ENCODE peak calls at places on chromosomes 2 and 18, in four cellular contexts. F, N, H and R are unnamed samples.
A peak's percentile ranks its signal among the peaks of the same experiment; 100 is the strongest.

GRCh38 chr2:108786008-108786353 is 590 bp upstream of the CCDC138 start:
- DNase-seq in H (no peak), N (no peak), F (no peak), R (no peak)

GRCh38 chr18:60469396-60469795 is 96.8 kb upstream of the MC4R start:
- DNase-seq in H (no peak), F (no peak), N (no peak), R (no peak)

GRCh38 chr2:86298411-86299390 is 38.7 kb downstream of the REEP1 start:
- DNase-seq in H (no peak), N (no peak), F (no peak), R (no peak)

GRCh38 chr2:216316743-216317142 is 55.5 kb downstream of the MARCHF4 start:
- DNase-seq in H (no peak), N (peak; percentile 82), F (no peak), R (peak; percentile 73)

GRCh38 chr2:38224821-38225450 is 149.0 kb upstream of the CYP1B1 start:
- DNase-seq in F (no peak), H (no peak), N (no peak), R (no peak)

GRCh38 chr18:78768655-78769501 is 210.7 kb upstream of the SALL3 start:
- DNase-seq in N (no peak), F (no peak), H (peak; percentile 72), R (no peak)

GRCh38 chr2:119929537-119929936 is 83.3 kb upstream of the EPB41L5 start:
- DNase-seq in N (no peak), F (no peak), H (no peak), R (no peak)

GRCh38 chr2:1492696-1493095 is 79.4 kb downstream of the TPO start:
- DNase-seq in N (no peak), H (no peak), F (no peak), R (no peak)

GRCh38 chr2:127564429-127565260 is 29.2 kb downstream of the MYO7B start:
- DNase-seq in H (no peak), N (no peak), F (no peak), R (no peak)

GRCh38 chr2:109447811-109448210 is 166.0 kb downstream of the SEPTIN10 start:
- DNase-seq in F (no peak), H (no peak), N (peak; percentile 19), R (no peak)

GRCh38 chr2:223724831-223725230 is 112.6 kb downstream of the AP1S3 start:
- DNase-seq in F (no peak), H (no peak), N (peak; percentile 13), R (no peak)

GRCh38 chr18:10748641-10749040 is 222.8 kb downstream of the NAPG start:
- DNase-seq in H (no peak), F (no peak), N (peak; percentile 49), R (peak; percentile 42)

GRCh38 chr2:241094172-241094571 is 7.9 kb downstream of the MTERF4 start:
- DNase-seq in F (no peak), H (no peak), N (no peak), R (no peak)

GRCh38 chr2:200479617-200480292 is 30.1 kb downstream of the KCTD18 start:
- DNase-seq in N (peak; percentile 80), H (no peak), F (no peak), R (peak; percentile 73)

GRCh38 chr2:149857344-149857743 is 269.8 kb upstream of the MMADHC start:
- DNase-seq in H (no peak), F (no peak), N (peak; percentile 53), R (peak; percentile 27)

GRCh38 chr2:47211497-47212011 is 56.4 kb upstream of the STPG4 start:
- DNase-seq in N (no peak), F (no peak), H (no peak), R (no peak)

GRCh38 chr2:46818141-46818552 is 97.5 kb downstream of the MCFD2 start:
- DNase-seq in N (no peak), F (peak; percentile 84), H (no peak), R (no peak)

GRCh38 chr2:96872591-96873349 is 2.9 kb upstream of the SEMA4C start:
- DNase-seq in N (peak; percentile 74), F (no peak), H (no peak), R (peak; percentile 61)

GRCh38 chr18:3806656-3807055 is 356.7 kb downstream of the TGIF1 start:
- DNase-seq in H (no peak), F (no peak), N (no peak), R (no peak)

GRCh38 chr2:240626531-240627300 is 1.4 kb downstream of the GPR35 start:
- DNase-seq in F (peak; percentile 79), H (no peak), N (no peak), R (no peak)

GRCh38 chr2:14722919-14723559 is 90.5 kb downstream of the LRATD1 start:
- DNase-seq in H (no peak), F (no peak), N (no peak), R (no peak)

GRCh38 chr2:118185210-118186109 is 97.2 kb downstream of the INSIG2 start:
- DNase-seq in H (peak; percentile 75), F (peak; percentile 80), N (peak; percentile 53), R (peak; percentile 21)

GRCh38 chr18:907171-907879 is 2.7 kb downstream of the ADCYAP1 start:
- DNase-seq in N (no peak), H (no peak), F (peak; percentile 40), R (no peak)

GRCh38 chr2:226426292-226426736 is 373.3 kb downstream of the IRS1 start:
- DNase-seq in N (peak; percentile 93), F (no peak), H (no peak), R (peak; percentile 93)

GRCh38 chr2:128550801-128551416 is 232.2 kb upstream of the HS6ST1 start:
- DNase-seq in N (no peak), H (no peak), F (no peak), R (no peak)

GRCh38 chr2:217822296-217823252 is 180.2 kb downstream of the TNS1 start:
- DNase-seq in H (no peak), N (peak; percentile 72), F (peak; percentile 78), R (peak; percentile 57)

GRCh38 chr2:59584958-59585357 is 968.5 kb downstream of the BCL11A start:
- DNase-seq in H (peak; percentile 6), N (no peak), F (no peak), R (no peak)

GRCh38 chr2:94870392-94871225 is 621 bp upstream of the TEKT4 start:
- DNase-seq in H (no peak), N (no peak), F (no peak), R (no peak)

GRCh38 chr2:23690421-23691105 is 236.4 kb downstream of the ATAD2B start:
- DNase-seq in H (no peak), N (no peak), F (peak; percentile 32), R (no peak)

GRCh38 chr2:70480468-70480867 is 73.2 kb downstream of the TGFA start:
- DNase-seq in F (no peak), N (no peak), H (no peak), R (no peak)

GRCh38 chr2:25673170-25674002 is at the start of gene DTNB:
- DNase-seq in N (peak; percentile 57), F (peak; percentile 91), H (peak; percentile 68), R (peak; percentile 27)

GRCh38 chr2:96685592-96686459 is 43.3 kb downstream of the FER1L5 start:
- DNase-seq in H (peak; percentile 78), N (peak; percentile 8), F (no peak), R (no peak)

GRCh38 chr18:80009661-80010550 is 21.5 kb upstream of the TXNL4A start:
- DNase-seq in N (peak; percentile 99), F (peak; percentile 89), H (no peak), R (peak; percentile 98)

GRCh38 chr2:104859310-104860130 is 5.6 kb downstream of the POU3F3 start:
- DNase-seq in H (no peak), F (no peak), N (peak; percentile 58), R (no peak)

GRCh38 chr2:241555711-241556110 is 2.8 kb upstream of the BOK start:
- DNase-seq in F (no peak), H (no peak), N (no peak), R (no peak)